ENCODE peak calls at places on chromosomes 6 and 20, in four cellular contexts. One of them, this sample, is unnamed.

GRCh38 chr6:37308084-37308817 is 45.5 kb upstream of the RNF8 start:
- DNase-seq in aorta: no peak
- DNase-seq in cardiac muscle cell: peak
- DNase-seq in brain microvascular endothelial cell: no peak
- DNase-seq in this sample: no peak

GRCh38 chr6:21099338-21100314 is 493.9 kb upstream of the SOX4 start:
- DNase-seq in aorta: no peak
- DNase-seq in cardiac muscle cell: no peak
- DNase-seq in brain microvascular endothelial cell: no peak
- DNase-seq in this sample: no peak

GRCh38 chr6:37547564-37548061 is 47.9 kb upstream of the CCDC167 start:
- DNase-seq in aorta: no peak
- DNase-seq in cardiac muscle cell: no peak
- DNase-seq in brain microvascular endothelial cell: peak
- DNase-seq in this sample: no peak

GRCh38 chr20:61886721-61887658 is 178.7 kb downstream of the TAF4 start:
- DNase-seq in aorta: peak
- DNase-seq in cardiac muscle cell: peak
- DNase-seq in brain microvascular endothelial cell: peak
- DNase-seq in this sample: peak

GRCh38 chr20:53089866-53090265 is 117.7 kb downstream of the TSHZ2 start:
- DNase-seq in aorta: peak
- DNase-seq in cardiac muscle cell: no peak
- DNase-seq in brain microvascular endothelial cell: no peak
- DNase-seq in this sample: no peak

GRCh38 chr6:36701401-36701991 is 3.9 kb downstream of the RAB44 start:
- DNase-seq in aorta: no peak
- DNase-seq in cardiac muscle cell: no peak
- DNase-seq in brain microvascular endothelial cell: no peak
- DNase-seq in this sample: peak

GRCh38 chr20:376750-377149 is 3.8 kb upstream of the TRIB3 start:
- DNase-seq in aorta: no peak
- DNase-seq in cardiac muscle cell: no peak
- DNase-seq in brain microvascular endothelial cell: no peak
- DNase-seq in this sample: no peak

GRCh38 chr6:158662607-158663464 is 13.0 kb downstream of the SYTL3 start:
- DNase-seq in aorta: no peak
- DNase-seq in cardiac muscle cell: no peak
- DNase-seq in brain microvascular endothelial cell: no peak
- DNase-seq in this sample: no peak

GRCh38 chr6:154249499-154250298 is 106.9 kb downstream of the IPCEF1 start:
- DNase-seq in aorta: no peak
- DNase-seq in cardiac muscle cell: no peak
- DNase-seq in brain microvascular endothelial cell: no peak
- DNase-seq in this sample: no peak

GRCh38 chr20:4814696-4815252 is 93.1 kb downstream of the PRND start:
- DNase-seq in aorta: peak
- DNase-seq in cardiac muscle cell: no peak
- DNase-seq in brain microvascular endothelial cell: no peak
- DNase-seq in this sample: no peak

GRCh38 chr6:19301980-19302379 is 535.2 kb upstream of the ID4 start:
- DNase-seq in aorta: no peak
- DNase-seq in cardiac muscle cell: no peak
- DNase-seq in brain microvascular endothelial cell: peak
- DNase-seq in this sample: no peak

GRCh38 chr6:162063666-162064065 is 663.9 kb downstream of the PRKN start:
- DNase-seq in aorta: no peak
- DNase-seq in cardiac muscle cell: no peak
- DNase-seq in brain microvascular endothelial cell: no peak
- DNase-seq in this sample: no peak

GRCh38 chr6:104957301-104958177 is 632 bp downstream of the LIN28B start:
- DNase-seq in aorta: no peak
- DNase-seq in cardiac muscle cell: peak
- DNase-seq in brain microvascular endothelial cell: no peak
- DNase-seq in this sample: no peak
- H3K27ac ChIP-seq in aorta: no peak
- H3K27ac ChIP-seq in cardiac muscle cell: peak
- H3K27ac ChIP-seq in brain microvascular endothelial cell: no peak
- H3K27ac ChIP-seq in this sample: no peak

GRCh38 chr20:57582432-57583288 is 21.8 kb downstream of the PCK1 start:
- DNase-seq in aorta: peak
- DNase-seq in cardiac muscle cell: peak
- DNase-seq in brain microvascular endothelial cell: peak
- DNase-seq in this sample: peak
- H3K27ac ChIP-seq in aorta: peak
- H3K27ac ChIP-seq in cardiac muscle cell: no peak
- H3K27ac ChIP-seq in brain microvascular endothelial cell: peak
- H3K27ac ChIP-seq in this sample: no peak

GRCh38 chr6:101711518-101711917 is 318.0 kb downstream of the GRIK2 start:
- DNase-seq in aorta: no peak
- DNase-seq in cardiac muscle cell: no peak
- DNase-seq in brain microvascular endothelial cell: no peak
- DNase-seq in this sample: no peak
- H3K27ac ChIP-seq in aorta: no peak
- H3K27ac ChIP-seq in cardiac muscle cell: no peak
- H3K27ac ChIP-seq in brain microvascular endothelial cell: no peak
- H3K27ac ChIP-seq in this sample: no peak

GRCh38 chr20:34010405-34010895 is 16.7 kb downstream of the RALY start:
- DNase-seq in aorta: no peak
- DNase-seq in cardiac muscle cell: no peak
- DNase-seq in brain microvascular endothelial cell: no peak
- DNase-seq in this sample: no peak
- H3K27ac ChIP-seq in aorta: no peak
- H3K27ac ChIP-seq in cardiac muscle cell: no peak
- H3K27ac ChIP-seq in brain microvascular endothelial cell: no peak
- H3K27ac ChIP-seq in this sample: no peak

GRCh38 chr20:37803476-37804307 is 99.2 kb upstream of the VSTM2L start:
- DNase-seq in aorta: no peak
- DNase-seq in cardiac muscle cell: no peak
- DNase-seq in brain microvascular endothelial cell: no peak
- DNase-seq in this sample: no peak
- H3K27ac ChIP-seq in aorta: no peak
- H3K27ac ChIP-seq in cardiac muscle cell: peak
- H3K27ac ChIP-seq in brain microvascular endothelial cell: no peak
- H3K27ac ChIP-seq in this sample: no peak